ENCODE peak calls at places on chromosomes 5 and 9, in nine cellular contexts. V is IMR-90, Y is ovary, U is lower leg skin, I is K562, G is esophagus squamous epithelium, D is HCT116, C is body of pancreas, O is heart left ventricle. N is an unnamed sample.

GRCh38 chr5:133242221-133242835 is 190.5 kb downstream of the HSPA4 start:
- DNase-seq in C (no peak), O (no peak), Y (no peak), V (no peak), D (no peak), G (no peak), U (no peak), I (no peak), N (no peak)

GRCh38 chr5:97192580-97193421 is 9.8 kb upstream of the RIOK2 start:
- DNase-seq in Y (no peak), O (no peak), C (no peak), I (no peak), G (no peak), U (no peak), V (no peak), D (no peak), N (no peak)

GRCh38 chr9:130607640-130608420 is 28.5 kb downstream of the FUBP3 start:
- DNase-seq in V (peak), I (no peak), C (no peak), O (no peak), G (no peak), U (no peak), Y (no peak), D (no peak), N (no peak)

GRCh38 chr5:146762830-146763229 is 115.7 kb downstream of the PPP2R2B start:
- DNase-seq in V (no peak), C (no peak), I (no peak), D (no peak), G (no peak), U (no peak), O (no peak), Y (no peak), N (no peak)

GRCh38 chr9:3337515-3337914 is 188.3 kb downstream of the RFX3 start:
- DNase-seq in V (peak), I (peak), C (no peak), Y (no peak), G (no peak), U (no peak), D (peak), O (peak), N (no peak)

GRCh38 chr5:34452170-34452828 is 203.8 kb upstream of the RAI14 start:
- DNase-seq in I (peak), O (no peak), C (no peak), U (no peak), D (peak), V (peak), G (no peak), Y (no peak), N (no peak)

GRCh38 chr5:146071171-146071570 is 34.2 kb downstream of the PLAC8L1 start:
- DNase-seq in D (no peak), U (no peak), I (no peak), O (no peak), Y (no peak), G (no peak), V (no peak), C (no peak), N (no peak)

GRCh38 chr5:73938280-73938937 is 312.4 kb downstream of the ARHGEF28 start:
- DNase-seq in G (no peak), C (peak), Y (no peak), I (no peak), V (peak), O (no peak), D (peak), U (no peak), N (no peak)

GRCh38 chr9:125240649-125240999 is 519 bp downstream of the HSPA5 start:
- DNase-seq in U (peak), V (no peak), D (no peak), I (peak), C (peak), Y (no peak), G (no peak), O (no peak), N (peak)

GRCh38 chr9:125241863-125242739 is 958 bp upstream of the HSPA5 start:
- DNase-seq in Y (no peak), D (no peak), G (no peak), O (peak), I (peak), V (no peak), C (peak), U (peak), N (no peak)

GRCh38 chr9:125239631-125240597 is 1.2 kb downstream of the HSPA5 start:
- DNase-seq in U (no peak), I (no peak), O (no peak), D (no peak), V (no peak), C (no peak), Y (no peak), G (no peak), N (no peak)

GRCh38 chr9:125238915-125239446 is 2.2 kb downstream of the HSPA5 start:
- DNase-seq in G (no peak), C (no peak), D (no peak), Y (no peak), V (no peak), U (no peak), O (no peak), I (no peak), N (no peak)

GRCh38 chr9:125241000-125241862 is at the start of gene HSPA5:
- DNase-seq in G (peak), C (peak), Y (peak), V (peak), D (peak), U (peak), I (peak), O (peak), N (peak)
- TF ChIP-seq POLR2A in G (peak), C (peak), Y (peak), V (peak), D (peak), U (no peak), I (no peak), O (peak), N (peak)

DNA sequence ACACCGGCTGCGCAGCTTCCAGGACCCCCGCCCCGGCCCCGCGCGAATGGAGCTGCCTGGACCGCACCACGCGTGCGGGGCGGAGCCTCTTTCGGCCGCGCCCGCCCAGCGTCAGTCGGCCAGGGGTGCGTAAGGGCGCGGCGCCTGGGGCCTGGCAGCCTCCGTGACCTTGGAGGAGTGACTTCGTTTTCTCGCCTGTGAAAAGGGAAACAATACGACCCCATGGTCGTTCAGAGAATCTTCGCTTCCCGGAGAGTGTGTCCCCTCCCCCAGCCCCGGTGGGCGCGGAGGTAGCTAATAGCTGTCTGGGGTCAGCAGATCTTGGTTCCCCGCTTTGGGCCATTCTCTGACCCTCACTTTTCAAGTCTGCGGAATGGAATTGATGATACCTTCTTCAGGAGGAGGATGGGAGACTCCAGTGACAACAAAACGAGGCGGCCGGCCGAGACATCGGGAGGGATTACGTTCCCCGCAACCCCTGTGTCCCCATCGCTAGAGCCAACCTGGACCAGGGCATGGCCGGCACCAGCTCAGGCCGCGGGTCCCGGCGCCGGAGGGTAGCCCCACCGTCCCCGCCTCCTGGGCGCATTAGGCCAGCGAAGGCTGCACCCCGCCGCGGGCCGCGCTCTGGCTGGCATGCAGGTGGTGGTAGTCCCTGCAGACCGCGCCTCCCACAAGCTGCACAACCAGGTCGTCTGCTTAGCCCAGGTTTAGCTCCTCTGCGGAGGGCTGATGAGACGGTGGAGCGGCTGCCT is 5.5 kb upstream of the CDHR2 start:
- DNase-seq in G (no peak), D (no peak), C (peak), O (peak), V (no peak), U (peak), I (peak), Y (peak), N (peak)
- TF ChIP-seq POLR2A in G (peak), D (peak), C (peak), O (peak), V (no peak), U (no peak), I (peak), Y (peak), N (peak)

GRCh38 chr9:121204121-121204520 is 2.5 kb upstream of the RAB14 start:
- DNase-seq in I (no peak), Y (no peak), C (no peak), D (no peak), U (no peak), G (no peak), O (no peak), V (no peak), N (no peak)

GRCh38 chr9:121199921-121200320 is 1.7 kb downstream of the RAB14 start:
- DNase-seq in G (no peak), I (no peak), C (no peak), V (peak), Y (no peak), D (no peak), O (no peak), U (no peak), N (peak)

GRCh38 chr9:121200346-121200745 is 1.3 kb downstream of the RAB14 start:
- DNase-seq in G (no peak), D (no peak), C (no peak), V (no peak), Y (no peak), I (no peak), O (no peak), U (no peak), N (peak)

GRCh38 chr9:121201045-121201737 is 478 bp downstream of the RAB14 start:
- DNase-seq in D (no peak), Y (peak), U (peak), G (no peak), I (peak), V (no peak), O (peak), C (no peak), N (peak)

GRCh38 chr9:121201738-121202533 is at the start of gene RAB14:
- DNase-seq in V (peak), D (peak), Y (peak), C (peak), G (peak), I (peak), U (peak), O (peak), N (peak)
- TF ChIP-seq POLR2A in V (peak), D (peak), Y (peak), C (peak), G (peak), I (peak), U (no peak), O (peak), N (peak)

GRCh38 chr9:13064676-13065075 is 214.8 kb downstream of the MPDZ start:
- DNase-seq in O (no peak), U (no peak), D (no peak), V (no peak), G (no peak), I (no peak), C (no peak), Y (no peak), N (no peak)

GRCh38 chr9:13064060-13064459 is 215.4 kb downstream of the MPDZ start:
- DNase-seq in D (no peak), I (no peak), G (no peak), O (no peak), U (no peak), C (no peak), V (no peak), Y (no peak), N (no peak)

GRCh38 chr9:13061390-13061789 is 218.1 kb downstream of the MPDZ start:
- DNase-seq in V (no peak), G (no peak), I (no peak), O (no peak), C (no peak), U (no peak), Y (no peak), D (no peak), N (no peak)
- TF ChIP-seq POLR2A in V (no peak), G (no peak), I (no peak), O (no peak), C (no peak), U (no peak), Y (no peak), D (no peak), N (no peak)

GRCh38 chr5:76489877-76490688 is 87.0 kb downstream of the IQGAP2 start:
- DNase-seq in V (no peak), G (no peak), O (no peak), Y (no peak), C (no peak), U (no peak), I (no peak), D (no peak), N (no peak)
- TF ChIP-seq POLR2A in V (no peak), G (no peak), O (no peak), Y (no peak), C (no peak), U (no peak), I (no peak), D (no peak), N (no peak)

GRCh38 chr5:38467353-38468040 is 88.9 kb downstream of the LIFR start:
- DNase-seq in O (peak), V (peak), U (no peak), Y (peak), G (no peak), I (no peak), D (no peak), C (no peak), N (no peak)

GRCh38 chr5:38469707-38470267 is 86.7 kb downstream of the LIFR start:
- DNase-seq in U (no peak), Y (no peak), G (no peak), C (no peak), V (no peak), I (no peak), D (no peak), O (no peak), N (no peak)

GRCh38 chr5:38468978-38469706 is 87.3 kb downstream of the LIFR start:
- DNase-seq in O (peak), V (no peak), U (no peak), G (no peak), C (peak), D (no peak), I (no peak), Y (peak), N (no peak)

GRCh38 chr5:38466444-38467189 is 89.8 kb downstream of the LIFR start:
- DNase-seq in I (no peak), V (no peak), U (no peak), G (no peak), D (no peak), O (peak), C (peak), Y (peak), N (no peak)

DNA sequence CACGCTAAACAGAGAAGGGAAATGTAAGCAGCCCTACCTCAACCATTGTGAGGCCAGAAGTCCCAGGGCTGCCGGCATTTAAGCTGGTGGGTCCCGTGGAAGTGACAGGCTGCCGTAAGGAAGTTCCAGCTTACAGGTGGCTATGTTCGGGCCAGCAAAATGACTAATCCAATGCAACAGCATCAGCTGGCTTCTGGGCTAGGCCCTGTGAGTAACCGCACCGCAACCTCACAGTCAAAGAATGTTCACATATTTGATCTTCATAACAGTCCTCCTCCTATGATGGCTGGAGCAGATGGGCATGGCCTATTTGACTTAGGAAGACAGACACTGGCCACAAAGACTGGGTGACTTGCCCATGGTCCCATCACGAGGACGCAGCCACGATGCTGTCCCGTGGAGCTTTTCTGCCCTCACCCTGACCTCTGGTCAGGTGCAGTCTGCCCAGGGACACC is 88.2 kb downstream of the LIFR start:
- DNase-seq in V (peak), Y (peak), U (no peak), I (no peak), O (no peak), C (no peak), D (peak), G (no peak), N (no peak)
- TF ChIP-seq POLR2A in V (no peak), Y (no peak), U (no peak), I (no peak), O (no peak), C (no peak), D (no peak), G (no peak), N (no peak)

GRCh38 chr9:76374702-76375543 is 19.3 kb downstream of the RFK start:
- DNase-seq in G (no peak), I (no peak), V (peak), O (peak), C (peak), D (no peak), Y (peak), U (peak), N (peak)
- TF ChIP-seq POLR2A in G (no peak), I (no peak), V (no peak), O (no peak), C (peak), D (no peak), Y (no peak), U (no peak), N (no peak)

GRCh38 chr5:82167372-82167771 is 110.8 kb downstream of the RPS23 start:
- DNase-seq in V (peak), I (no peak), G (no peak), U (no peak), D (no peak), O (no peak), Y (no peak), C (no peak), N (no peak)

GRCh38 chr5:82165740-82166530 is 112.2 kb downstream of the RPS23 start:
- DNase-seq in I (peak), U (peak), V (peak), Y (peak), G (peak), D (peak), O (peak), C (peak), N (peak)

GRCh38 chr5:82163459-82164108 is 114.6 kb downstream of the RPS23 start:
- DNase-seq in G (no peak), V (peak), O (no peak), C (no peak), I (no peak), U (no peak), Y (no peak), D (no peak), N (no peak)

GRCh38 chr5:82164109-82164956 is 113.8 kb downstream of the RPS23 start:
- DNase-seq in V (peak), G (no peak), I (no peak), Y (no peak), D (no peak), O (no peak), U (no peak), C (no peak), N (no peak)

GRCh38 chr5:82164957-82165698 is 113.0 kb downstream of the RPS23 start:
- DNase-seq in I (no peak), U (no peak), D (no peak), G (no peak), C (peak), V (peak), O (no peak), Y (peak), N (no peak)
- TF ChIP-seq POLR2A in I (no peak), U (no peak), D (no peak), G (no peak), C (no peak), V (no peak), O (no peak), Y (no peak), N (no peak)

DNA sequence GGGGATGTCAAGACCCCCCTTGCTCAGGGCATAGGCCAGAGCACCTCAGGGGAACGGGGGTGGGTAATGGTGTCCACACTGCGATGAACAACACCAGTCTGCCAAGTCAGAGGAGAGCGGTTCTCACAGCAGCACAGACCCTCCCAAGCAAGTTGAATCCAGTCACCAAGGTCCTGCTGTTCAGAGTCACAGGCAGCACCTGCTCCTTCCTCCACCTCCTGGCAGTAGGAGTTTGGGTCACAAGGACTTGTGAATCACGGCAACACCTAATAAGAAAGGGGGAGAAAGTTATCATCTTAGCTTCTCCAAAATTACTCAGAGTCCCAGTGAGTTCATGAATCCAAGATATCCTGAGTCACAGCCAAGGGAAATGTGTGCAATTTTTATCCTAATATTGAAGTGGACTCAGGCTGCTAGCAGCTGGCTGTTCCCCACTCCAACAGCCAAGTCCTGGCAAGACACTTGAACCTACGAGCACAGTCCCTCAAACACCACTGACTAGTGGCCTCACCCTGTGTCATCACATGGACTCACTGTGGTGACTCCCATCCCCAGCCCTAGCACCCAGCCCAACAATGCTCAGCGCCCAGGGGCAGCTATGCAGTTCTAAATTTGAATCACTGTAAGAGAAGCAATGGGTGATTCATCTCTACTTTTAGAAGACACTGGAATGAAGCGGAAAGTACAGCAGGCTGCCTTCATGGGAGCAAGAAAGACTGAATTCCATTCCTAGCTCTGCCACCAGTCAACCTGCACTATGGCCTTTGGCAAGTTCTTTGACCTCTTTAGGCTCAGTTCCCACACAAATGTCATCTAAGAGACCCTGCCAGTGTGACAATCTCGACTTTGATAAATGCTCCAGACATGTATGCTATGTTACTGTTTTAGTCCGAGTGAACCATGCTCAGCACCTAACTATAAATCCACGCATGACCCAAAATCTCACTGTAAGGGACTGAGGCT is 113.7 kb downstream of the KLHL3 start:
- DNase-seq in C (no peak), D (no peak), V (peak), Y (no peak), O (peak), G (no peak), U (no peak), I (no peak), N (no peak)
- TF ChIP-seq POLR2A in C (no peak), D (no peak), V (no peak), Y (no peak), O (no peak), G (no peak), U (no peak), I (no peak), N (no peak)